ENCODE peak calls at places on chromosomes 3 and 15, in four cellular contexts. I is K562, K is GM12878, U is HepG2. X is an unnamed sample.

GRCh38 chr3:29683306-29683993 is 402.6 kb downstream of the RBMS3 start:
- DNase-seq in I (no peak), K (peak; percentile 60), U (no peak), X (no peak)

GRCh38 chr3:191762323-191762960 is 301.5 kb downstream of the PYDC2 start:
- DNase-seq in I (no peak), K (no peak), U (peak; percentile 95), X (no peak)

GRCh38 chr3:39196671-39197446 is 4.5 kb upstream of the XIRP1 start:
- DNase-seq in I (no peak), K (no peak), U (no peak), X (no peak)

GRCh38 chr15:31248263-31248662 is 78.4 kb upstream of the KLF13 start:
- DNase-seq in I (no peak), K (no peak), U (no peak), X (no peak)

GRCh38 chr3:195236801-195237570 is 34.0 kb downstream of the XXYLT1 start:
- DNase-seq in I (no peak), K (no peak), U (no peak), X (no peak)

GRCh38 chr15:40906947-40907802 is 12.9 kb downstream of the VPS18 start:
- DNase-seq in I (peak; percentile 57), K (no peak), U (no peak), X (no peak)

GRCh38 chr3:145719118-145719517 is 441.9 kb downstream of the PLOD2 start:
- DNase-seq in I (no peak), K (no peak), U (no peak), X (no peak)

GRCh38 chr15:31250033-31250432 is 76.6 kb upstream of the KLF13 start:
- DNase-seq in I (no peak), K (no peak), U (no peak), X (no peak)

GRCh38 chr3:45817788-45818523 is 21.6 kb upstream of the SLC6A20 start:
- DNase-seq in I (no peak), K (no peak), U (no peak), X (no peak)

GRCh38 chr15:66089049-66089448 is 164.5 kb downstream of the MEGF11 start:
- DNase-seq in I (no peak), K (no peak), U (no peak), X (no peak)

GRCh38 chr3:168622795-168623194 is 527.1 kb upstream of the GOLIM4 start:
- DNase-seq in I (no peak), K (no peak), U (no peak), X (no peak)

GRCh38 chr15:70375006-70375409 is 277.3 kb upstream of the TLE3 start:
- DNase-seq in I (no peak), K (no peak), U (no peak), X (no peak)

GRCh38 chr3:123724306-123724705 is 139.5 kb upstream of the HACD2 start:
- DNase-seq in I (peak; percentile 17), K (no peak), U (no peak), X (peak; percentile 36)

GRCh38 chr3:57434041-57434440 is 110.1 kb downstream of the DNAH12 start:
- DNase-seq in I (no peak), K (no peak), U (peak; percentile 69), X (no peak)

GRCh38 chr3:58217209-58217811 is 6.5 kb upstream of the DNASE1L3 start:
- DNase-seq in I (no peak), K (no peak), U (peak; percentile 84), X (peak; percentile 78)

GRCh38 chr15:57218826-57219576 is 157.3 kb upstream of the CGNL1 start:
- DNase-seq in I (no peak), K (no peak), U (no peak), X (no peak)

GRCh38 chr3:17307482-17307881 is 422.7 kb downstream of the PLCL2 start:
- DNase-seq in I (no peak), K (no peak), U (no peak), X (no peak)

GRCh38 chr3:70095260-70095659 is 95.7 kb downstream of the SAMMSON start:
- DNase-seq in I (no peak), K (no peak), U (no peak), X (no peak)

GRCh38 chr3:49582177-49582576 is 27.9 kb downstream of the BSN start:
- DNase-seq in I (no peak), K (no peak), U (no peak), X (no peak)
- TF ChIP-seq TCF7 in I (no peak), K (no peak), U (no peak), X (no peak)

GRCh38 chr15:101310163-101310480 is 15.1 kb upstream of the SNRPA1 start:
- DNase-seq in I (no peak), K (no peak), U (no peak), X (no peak)
- TF ChIP-seq TCF7 in I (no peak), K (no peak), U (no peak), X (no peak)

GRCh38 chr3:160618363-160618762 is 53.0 kb upstream of the KPNA4 start:
- DNase-seq in I (no peak), K (no peak), U (no peak), X (no peak)

GRCh38 chr3:160617636-160618035 is 52.3 kb upstream of the KPNA4 start:
- DNase-seq in I (no peak), K (no peak), U (no peak), X (no peak)

GRCh38 chr3:160616311-160616710 is 50.9 kb upstream of the KPNA4 start:
- DNase-seq in I (no peak), K (no peak), U (no peak), X (no peak)

GRCh38 chr3:160616721-160617120 is 51.4 kb upstream of the KPNA4 start:
- DNase-seq in I (no peak), K (no peak), U (no peak), X (no peak)

DNA sequence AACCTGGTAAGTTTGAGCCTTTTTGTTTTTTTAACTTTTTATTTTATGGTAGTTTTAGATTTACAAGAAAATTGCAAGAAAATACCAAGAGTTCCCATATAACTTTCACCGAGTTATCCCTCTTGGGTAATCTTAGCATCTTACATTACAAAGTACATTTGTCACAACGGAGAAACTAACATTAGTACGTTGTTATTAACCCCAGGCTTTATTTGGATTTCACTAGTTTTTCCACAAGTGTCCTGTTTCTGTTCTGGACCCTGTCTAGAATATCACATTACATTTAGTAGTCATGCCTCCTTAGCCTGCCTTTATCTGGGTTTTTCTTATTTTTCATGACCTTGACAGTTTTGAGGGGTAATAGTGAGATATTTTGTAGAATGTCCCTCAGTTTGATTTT is 53.5 kb upstream of the KPNA4 start:
- DNase-seq in I (no peak), K (no peak), U (no peak), X (no peak)
- TF ChIP-seq TCF7 in I (no peak), K (no peak), U (no peak), X (no peak)

DNA sequence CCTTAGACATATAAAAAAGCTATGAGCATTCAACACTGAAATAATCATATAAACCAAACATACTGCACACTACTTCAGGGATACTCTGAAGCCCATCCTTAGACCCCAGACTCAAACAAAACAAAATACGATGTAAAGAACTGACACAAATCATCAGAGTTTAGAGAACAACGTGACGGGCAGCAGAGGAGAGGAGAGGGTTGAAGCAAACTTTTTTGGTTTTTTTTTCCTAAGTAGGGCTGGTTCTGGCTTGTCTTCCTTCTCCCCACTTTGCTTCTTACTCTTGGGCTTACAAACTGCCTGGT is 34.7 kb downstream of the GAP43 start:
- DNase-seq in I (no peak), K (no peak), U (no peak), X (no peak)
- TF ChIP-seq TCF7 in I (no peak), K (no peak), U (no peak), X (no peak)

GRCh38 chr3:20904674-20905073 is 718.7 kb upstream of the SGO1 start:
- DNase-seq in I (no peak), K (no peak), U (no peak), X (no peak)

GRCh38 chr3:20905210-20905805 is 719.3 kb upstream of the SGO1 start:
- DNase-seq in I (peak; percentile 24), K (no peak), U (no peak), X (no peak)
- TF ChIP-seq TCF7 in I (no peak), K (no peak), U (no peak), X (no peak)

GRCh38 chr3:101638262-101638745 is 38.6 kb downstream of the ZBTB11 start:
- DNase-seq in I (peak; percentile 17), K (no peak), U (peak; percentile 35), X (peak; percentile 22)
- TF ChIP-seq TCF7 in I (no peak), K (no peak), U (no peak), X (no peak)